ENCODE peak calls at places on chromosome 3, in ten cellular contexts. V, Y, K, G, U, T, E, J, X and D are unnamed samples.

GRCh38 chr3:171206283-171206682 is 179.8 kb upstream of the SLC2A2 start:
- DNase-seq in V (no peak), Y (peak; percentile 5), K (no peak), G (no peak), U (no peak), T (peak; percentile 37), E (no peak), J (no peak), X (no peak), D (no peak)

GRCh38 chr3:16253601-16254000 is 11.1 kb downstream of the DPH3 start:
- DNase-seq in V (no peak), Y (no peak), K (no peak), G (no peak), U (no peak), T (no peak), E (no peak), J (no peak), X (no peak), D (peak; percentile 88)

GRCh38 chr3:152350764-152351163 is 82.0 kb downstream of the MBNL1 start:
- DNase-seq in V (no peak), Y (no peak), K (no peak), G (no peak), U (no peak), T (no peak), E (no peak), J (no peak), X (no peak), D (no peak)

GRCh38 chr3:126550488-126551051 is 8.2 kb downstream of the C3orf22 start:
- DNase-seq in V (no peak), Y (no peak), K (no peak), G (no peak), U (no peak), T (no peak), E (peak; percentile 55), J (peak; percentile 14), X (peak; percentile 1), D (no peak)

GRCh38 chr3:177490626-177491025 is 293.3 kb upstream of the TBL1XR1 start:
- DNase-seq in V (no peak), Y (no peak), K (no peak), G (peak; percentile 95), U (no peak), T (no peak), E (no peak), J (no peak), X (no peak), D (no peak)

GRCh38 chr3:13461169-13462124 is 18.7 kb upstream of the HDAC11 start:
- DNase-seq in V (no peak), Y (peak; percentile 48), K (peak; percentile 32), G (peak; percentile 87), U (peak; percentile 54), T (peak; percentile 72), E (no peak), J (no peak), X (peak; percentile 94), D (no peak)

GRCh38 chr3:72306800-72307341 is 521.9 kb upstream of the PROK2 start:
- DNase-seq in V (no peak), Y (no peak), K (no peak), G (no peak), U (no peak), T (peak; percentile 70), E (no peak), J (peak; percentile 70), X (no peak), D (no peak)

GRCh38 chr3:49786357-49787181 is at the start of gene IP6K1:
- DNase-seq in V (peak; percentile 100), Y (peak; percentile 99), K (peak; percentile 100), G (peak; percentile 100), U (peak; percentile 100), T (peak; percentile 100), E (peak; percentile 100), J (peak; percentile 100), X (peak; percentile 99), D (peak; percentile 100)

GRCh38 chr3:119588112-119588511 is 8.8 kb downstream of the ADPRH start:
- DNase-seq in V (no peak), Y (no peak), K (no peak), G (no peak), U (peak; percentile 65), T (peak; percentile 67), E (no peak), J (no peak), X (no peak), D (no peak)

GRCh38 chr3:197499427-197499826 is 56.3 kb downstream of the BDH1 start:
- DNase-seq in V (peak; percentile 61), Y (no peak), K (peak; percentile 99), G (no peak), U (no peak), T (peak; percentile 70), E (no peak), J (no peak), X (no peak), D (no peak)

GRCh38 chr3:177591371-177591770 is 394.1 kb upstream of the TBL1XR1 start:
- DNase-seq in V (no peak), Y (no peak), K (no peak), G (no peak), U (no peak), T (peak; percentile 13), E (no peak), J (no peak), X (no peak), D (peak; percentile 23)

GRCh38 chr3:18134386-18135082 is 290.6 kb downstream of the SATB1 start:
- DNase-seq in V (no peak), Y (no peak), K (no peak), G (no peak), U (no peak), T (peak; percentile 85), E (no peak), J (no peak), X (no peak), D (no peak)

GRCh38 chr3:134134240-134134639 is 104.5 kb upstream of the SLCO2A1 start:
- DNase-seq in V (no peak), Y (no peak), K (no peak), G (no peak), U (no peak), T (peak; percentile 51), E (no peak), J (no peak), X (no peak), D (no peak)

GRCh38 chr3:74445541-74445940 is 168.9 kb downstream of the CNTN3 start:
- DNase-seq in V (no peak), Y (no peak), K (no peak), G (no peak), U (no peak), T (no peak), E (no peak), J (no peak), X (no peak), D (no peak)

GRCh38 chr3:63328386-63328785 is 50.3 kb downstream of the SYNPR start:
- DNase-seq in V (no peak), Y (no peak), K (no peak), G (peak; percentile 83), U (no peak), T (peak; percentile 83), E (no peak), J (no peak), X (no peak), D (no peak)

GRCh38 chr3:4994823-4995499 is 15.7 kb downstream of the BHLHE40 start:
- DNase-seq in V (no peak), Y (no peak), K (peak; percentile 52), G (peak; percentile 44), U (peak; percentile 62), T (peak; percentile 99), E (peak; percentile 95), J (no peak), X (no peak), D (peak; percentile 95)

GRCh38 chr3:104359546-104359945 is 1007.2 kb upstream of the ALCAM start:
- DNase-seq in V (peak; percentile 77), Y (no peak), K (peak; percentile 6), G (no peak), U (no peak), T (peak; percentile 96), E (no peak), J (no peak), X (no peak), D (no peak)

GRCh38 chr3:141231923-141232861 is 567 bp downstream of the PXYLP1 start:
- DNase-seq in V (no peak), Y (no peak), K (peak; percentile 15), G (no peak), U (no peak), T (peak; percentile 55), E (no peak), J (peak; percentile 39), X (peak; percentile 22), D (no peak)

GRCh38 chr3:182393151-182393550 is 400.2 kb upstream of the ATP11B start:
- DNase-seq in V (no peak), Y (no peak), K (no peak), G (no peak), U (no peak), T (no peak), E (no peak), J (no peak), X (no peak), D (no peak)